ENCODE peak calls at places on chromosomes 13 and 19, in five cellular contexts. M is tibial nerve, W is brain microvascular endothelial cell, V is dorsolateral prefrontal cortex, Y is thoracic aorta. H is an unnamed sample.

GRCh38 chr19:38211206-38211605 is 12.8 kb downstream of the DPF1 start:
- DNase-seq in W (no peak), M (no peak), Y (no peak), V (no peak), H (no peak)

GRCh38 chr19:38478273-38478971 is 44.9 kb downstream of the RYR1 start:
- DNase-seq in Y (no peak), W (peak; percentile 1), M (no peak), V (no peak), H (peak; percentile 30)

GRCh38 chr13:76884167-76884566 is 2.0 kb downstream of the KCTD12 start:
- DNase-seq in Y (no peak), V (no peak), W (peak; percentile 29), M (peak; percentile 18), H (peak; percentile 24)

GRCh38 chr13:95245072-95245471 is 56.2 kb downstream of the ABCC4 start:
- DNase-seq in V (no peak), M (no peak), W (no peak), Y (no peak), H (no peak)

GRCh38 chr13:84137292-84137691 is 255.0 kb upstream of the SLITRK1 start:
- DNase-seq in W (peak; percentile 7), M (no peak), V (no peak), Y (no peak), H (peak; percentile 84)

GRCh38 chr13:77925616-77926015 is 7.0 kb upstream of the EDNRB start:
- DNase-seq in V (no peak), W (no peak), Y (no peak), M (no peak), H (no peak)

GRCh38 chr19:45376045-45376724 is 5.8 kb upstream of the ERCC2 start:
- DNase-seq in Y (no peak), V (no peak), W (peak; percentile 93), M (no peak), H (no peak)

GRCh38 chr19:8311461-8312260 is 3.5 kb upstream of the CD320 start:
- DNase-seq in V (no peak), Y (no peak), W (no peak), M (no peak), H (no peak)

GRCh38 chr19:2261438-2262172 is 5.4 kb upstream of the JSRP1 start:
- DNase-seq in Y (no peak), W (no peak), V (no peak), M (no peak), H (peak; percentile 84)

GRCh38 chr19:14005381-14006084 is 587 bp downstream of the RFX1 start:
- DNase-seq in Y (peak; percentile 72), W (peak; percentile 79), M (peak; percentile 75), V (peak; percentile 80), H (peak; percentile 95)

GRCh38 chr19:49984491-49984890 is 23.5 kb upstream of the SIGLEC11 start:
- DNase-seq in W (no peak), M (no peak), V (no peak), Y (no peak), H (no peak)

GRCh38 chr19:13058951-13059660 is 43.6 kb downstream of the LYL1 start:
- DNase-seq in V (no peak), W (no peak), M (no peak), Y (no peak), H (no peak)

GRCh38 chr19:48487944-48488343 is 18.8 kb downstream of the CYTH2 start:
- DNase-seq in W (no peak), Y (peak; percentile 59), V (peak; percentile 62), M (no peak), H (no peak)

GRCh38 chr13:78655906-78656305 is 3.0 kb downstream of the OBI1 start:
- DNase-seq in W (no peak), Y (no peak), M (no peak), V (no peak), H (no peak)

GRCh38 chr19:32743021-32743420 is 23.5 kb downstream of the TDRD12 start:
- DNase-seq in M (no peak), Y (no peak), W (no peak), V (no peak), H (no peak)

GRCh38 chr19:44498988-44499387 is 1.3 kb downstream of the ZNF180 start:
- DNase-seq in M (no peak), Y (no peak), V (no peak), W (no peak), H (no peak)

GRCh38 chr19:23868630-23869029 is 46.1 kb upstream of the ZNF726 start:
- DNase-seq in V (no peak), W (no peak), Y (no peak), M (no peak), H (no peak)

GRCh38 chr19:47573076-47574026 is at the start of gene ZNF541:
- DNase-seq in M (peak; percentile 37), W (no peak), Y (peak; percentile 12), V (peak; percentile 79), H (peak; percentile 79)

GRCh38 chr19:7853760-7854107 is 20.5 kb downstream of the PRR36 start:
- DNase-seq in W (no peak), M (no peak), Y (no peak), V (no peak), H (no peak)

DNA sequence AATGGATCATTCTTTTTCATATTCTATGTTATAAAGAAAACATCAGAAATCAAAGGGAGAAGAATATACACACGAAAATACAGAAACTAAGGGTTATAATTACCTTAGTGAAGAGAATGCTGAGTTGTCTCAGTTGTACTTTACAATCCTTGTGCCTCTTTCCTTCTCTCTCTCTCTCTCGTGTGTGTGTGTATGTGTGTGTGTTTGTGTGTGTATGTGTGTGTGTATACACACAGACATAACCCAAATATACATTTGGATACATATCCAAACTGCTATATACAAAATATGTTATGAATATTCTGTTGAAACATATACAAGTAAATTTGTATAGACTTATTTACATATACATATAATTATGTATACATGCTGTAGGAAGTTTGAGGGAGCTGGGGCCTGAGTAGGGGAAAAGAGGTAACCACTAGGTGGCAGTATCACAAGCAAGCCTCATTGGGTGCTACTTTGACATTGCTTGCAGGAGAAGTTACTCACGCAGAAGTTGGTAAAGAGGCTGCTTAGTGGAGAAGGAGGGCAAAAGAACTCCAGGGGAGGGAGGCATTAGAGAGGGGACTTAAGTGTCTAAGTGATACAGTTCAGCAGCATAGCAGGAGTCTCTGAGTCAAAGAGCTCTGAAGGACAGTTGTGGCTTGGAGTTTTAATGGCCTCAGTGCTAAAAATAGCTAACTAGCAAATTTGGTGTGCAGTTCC is 465.1 kb upstream of the PCDH20 start:
- DNase-seq in M (no peak), W (no peak), Y (no peak), V (no peak), H (peak; percentile 2)
- TF ChIP-seq CTCF in M (no peak), W (peak; percentile 74), Y (no peak), V (peak; percentile 49), H (peak; percentile 43)

DNA sequence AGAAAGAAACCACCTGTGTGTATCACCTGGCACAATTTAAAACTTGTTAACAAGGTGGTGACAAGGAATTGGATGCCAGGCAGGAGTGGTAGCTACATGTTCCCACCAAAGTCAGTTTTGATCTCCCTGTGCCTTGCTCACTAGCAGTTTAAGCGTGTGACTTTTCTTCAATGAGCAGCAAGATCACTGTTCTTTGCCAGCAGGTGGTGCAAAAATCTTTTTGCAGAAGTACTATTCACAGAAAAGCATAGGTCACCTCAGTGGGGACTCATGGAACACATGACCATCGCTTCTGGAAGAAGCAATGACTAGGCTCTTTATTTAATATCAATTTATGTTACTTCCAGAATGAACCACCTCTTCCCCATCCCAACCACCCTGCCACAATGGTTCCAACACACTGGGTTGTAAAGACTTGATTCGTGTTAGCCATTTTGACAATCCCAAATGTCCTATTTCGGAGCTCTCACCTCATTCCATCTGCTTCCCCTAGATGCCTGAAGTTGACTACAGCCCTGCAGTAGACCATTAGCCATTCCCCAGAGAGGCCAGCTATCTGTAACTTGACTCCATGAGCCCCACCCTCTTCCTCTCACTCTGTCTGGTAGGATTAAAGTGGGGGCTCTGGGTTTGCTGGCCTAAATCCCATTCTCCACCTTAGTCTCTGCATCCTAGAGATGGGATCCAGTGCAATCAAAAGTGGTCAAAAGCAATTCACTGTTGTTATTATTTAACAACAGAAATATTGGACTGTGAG is 59.1 kb upstream of the TNFRSF19 start:
- DNase-seq in Y (no peak), V (no peak), M (no peak), W (peak; percentile 75), H (no peak)
- TF ChIP-seq CTCF in Y (no peak), V (no peak), M (no peak), W (peak; percentile 56), H (no peak)

GRCh38 chr19:10655457-10656312 is 1.5 kb downstream of the ILF3 start:
- DNase-seq in M (no peak), V (no peak), Y (no peak), W (peak; percentile 41), H (no peak)
- TF ChIP-seq CTCF in M (no peak), V (no peak), Y (no peak), W (peak; percentile 37), H (no peak)

DNA sequence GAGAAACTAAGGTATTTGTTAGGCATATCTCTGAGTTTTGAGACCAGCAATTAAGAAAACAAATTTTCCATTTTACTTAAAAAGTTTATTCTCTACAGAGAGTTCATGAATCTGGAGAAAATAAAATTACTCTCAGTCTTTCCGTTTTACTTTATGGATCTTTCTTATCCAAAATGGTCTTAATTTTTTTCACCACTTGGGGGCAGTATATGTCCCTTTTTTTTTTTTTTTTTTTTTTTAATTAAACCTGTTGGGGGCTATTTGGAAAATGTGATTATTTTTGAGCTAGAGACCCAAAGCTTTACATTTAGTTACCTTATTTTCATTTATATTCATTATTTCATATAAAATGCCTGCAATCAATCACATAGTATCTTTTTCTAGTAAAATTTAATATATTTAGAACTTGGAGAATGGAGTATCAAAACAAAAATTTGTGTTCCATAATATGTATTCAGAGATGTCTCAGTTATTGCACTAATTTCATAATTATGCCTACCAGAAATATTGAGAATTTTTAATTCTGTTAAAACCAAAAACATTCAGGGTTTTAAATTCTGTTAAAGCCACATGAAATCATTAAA is 27.1 kb downstream of the PIBF1 start:
- DNase-seq in W (no peak), Y (no peak), V (no peak), M (no peak), H (no peak)
- TF ChIP-seq CTCF in W (no peak), Y (peak; percentile 43), V (peak; percentile 67), M (peak; percentile 25), H (peak; percentile 84)

H was measured in activated CD8-positive, alpha-beta T cell treated with anti-CD3 and anti-CD28 coated beads for 36 hours.